ENCODE peak calls at places on chromosome 1, in five cellular contexts. B, J, D, K and Z are unnamed samples.

GRCh38 chr1:100234432-100234831 is 15.2 kb downstream of the DBT start:
- DNase-seq in K (no peak), J (peak), D (no peak), B (no peak), Z (no peak)

GRCh38 chr1:161074676-161075368 is 5.1 kb upstream of the ARHGAP30 start:
- DNase-seq in D (no peak), J (no peak), B (no peak), K (no peak), Z (no peak)

GRCh38 chr1:161985301-161985825 is 38.3 kb downstream of the OLFML2B start:
- DNase-seq in K (no peak), B (no peak), D (no peak), J (no peak), Z (no peak)

GRCh38 chr1:179881642-179882252 is 338 bp upstream of the TOR1AIP1 start:
- DNase-seq in B (no peak), D (peak), K (no peak), J (peak), Z (peak)

GRCh38 chr1:116766616-116767469 is 12.6 kb downstream of the CD2 start:
- DNase-seq in J (no peak), B (no peak), D (no peak), K (no peak), Z (no peak)

GRCh38 chr1:5949074-5949760 is 43.0 kb downstream of the NPHP4 start:
- DNase-seq in K (peak), B (no peak), J (no peak), D (no peak), Z (no peak)

GRCh38 chr1:31531177-31532000 is 44.9 kb upstream of the TINAGL1 start:
- DNase-seq in B (no peak), J (peak), D (peak), K (no peak), Z (peak)

GRCh38 chr1:39413902-39414528 is 77.4 kb upstream of the BMP8A start:
- DNase-seq in K (peak), D (no peak), J (peak), B (no peak), Z (no peak)

GRCh38 chr1:187837787-187838186 is 1009.0 kb downstream of the PLA2G4A start:
- DNase-seq in K (no peak), J (no peak), D (no peak), B (no peak), Z (no peak)

GRCh38 chr1:197067457-197067818 is 378 bp upstream of the F13B start:
- DNase-seq in K (no peak), B (no peak), J (no peak), D (no peak), Z (no peak)

GRCh38 chr1:169584483-169585144 is 1.7 kb downstream of the F5 start:
- DNase-seq in J (no peak), B (no peak), D (no peak), K (no peak), Z (no peak)

GRCh38 chr1:33329600-33330305 is 8.9 kb upstream of the A3GALT2 start:
- DNase-seq in B (no peak), K (no peak), D (no peak), J (no peak), Z (no peak)